ENCODE peak calls at places on chromosomes 3 and 15, in four cellular contexts. One of them, this sample, is unnamed.

GRCh38 chr3:48434591-48435222 is 4.8 kb upstream of the PLXNB1 start:
- DNase-seq in GM23338: no peak
- DNase-seq in PC-3: no peak
- DNase-seq in neural progenitor cell: no peak
- DNase-seq in this sample: no peak

GRCh38 chr15:63858881-63859280 is 25.1 kb upstream of the HERC1 start:
- DNase-seq in neural progenitor cell: no peak
- DNase-seq in PC-3: no peak
- DNase-seq in GM23338: no peak
- DNase-seq in this sample: no peak

GRCh38 chr3:143081844-143082778 is 37.5 kb upstream of the CHST2 start:
- DNase-seq in neural progenitor cell: no peak
- DNase-seq in PC-3: no peak
- DNase-seq in GM23338: no peak
- DNase-seq in this sample: peak

GRCh38 chr3:181105636-181106035 is 116.1 kb upstream of the DNAJC19 start:
- DNase-seq in GM23338: no peak
- DNase-seq in neural progenitor cell: peak
- DNase-seq in PC-3: no peak
- DNase-seq in this sample: no peak

GRCh38 chr15:58306591-58307312 is 125.0 kb upstream of the LIPC start:
- DNase-seq in GM23338: no peak
- DNase-seq in PC-3: no peak
- DNase-seq in neural progenitor cell: peak
- DNase-seq in this sample: no peak

GRCh38 chr3:127151992-127152391 is 40.9 kb upstream of the PRR23E start:
- DNase-seq in PC-3: no peak
- DNase-seq in GM23338: no peak
- DNase-seq in neural progenitor cell: no peak
- DNase-seq in this sample: no peak

GRCh38 chr3:66486187-66486586 is 14.6 kb downstream of the LRIG1 start:
- DNase-seq in GM23338: no peak
- DNase-seq in PC-3: no peak
- DNase-seq in neural progenitor cell: no peak
- DNase-seq in this sample: no peak

GRCh38 chr3:135145581-135145980 is 350.5 kb downstream of the EPHB1 start:
- DNase-seq in neural progenitor cell: no peak
- DNase-seq in GM23338: no peak
- DNase-seq in PC-3: no peak
- DNase-seq in this sample: no peak

GRCh38 chr3:169952045-169952444 is 14.6 kb upstream of the SEC62 start:
- DNase-seq in GM23338: no peak
- DNase-seq in PC-3: no peak
- DNase-seq in neural progenitor cell: no peak
- DNase-seq in this sample: no peak

GRCh38 chr15:63223463-63223862 is 34.1 kb downstream of the RAB8B start:
- DNase-seq in PC-3: no peak
- DNase-seq in GM23338: no peak
- DNase-seq in neural progenitor cell: no peak
- DNase-seq in this sample: no peak

GRCh38 chr3:72891053-72891855 is 3.4 kb downstream of the GXYLT2 start:
- DNase-seq in neural progenitor cell: peak
- DNase-seq in GM23338: no peak
- DNase-seq in PC-3: peak
- DNase-seq in this sample: no peak

GRCh38 chr3:23004971-23005370 is 198.2 kb upstream of the UBE2E2 start:
- DNase-seq in PC-3: peak
- DNase-seq in neural progenitor cell: no peak
- DNase-seq in GM23338: no peak
- DNase-seq in this sample: no peak

GRCh38 chr3:189862385-189863023 is 231.3 kb downstream of the TP63 start:
- DNase-seq in GM23338: no peak
- DNase-seq in PC-3: no peak
- DNase-seq in neural progenitor cell: no peak
- DNase-seq in this sample: no peak

GRCh38 chr3:24845524-24846155 is 351.0 kb upstream of the THRB start:
- DNase-seq in neural progenitor cell: no peak
- DNase-seq in GM23338: no peak
- DNase-seq in PC-3: no peak
- DNase-seq in this sample: no peak

GRCh38 chr3:193556841-193557240 is 2.1 kb upstream of the ATP13A4 start:
- DNase-seq in neural progenitor cell: no peak
- DNase-seq in GM23338: no peak
- DNase-seq in PC-3: no peak
- DNase-seq in this sample: no peak

GRCh38 chr3:112628038-112628437 is 12.9 kb downstream of the CCDC80 start:
- DNase-seq in GM23338: no peak
- DNase-seq in PC-3: no peak
- DNase-seq in neural progenitor cell: no peak
- DNase-seq in this sample: no peak

GRCh38 chr15:48143856-48144255 is 23.1 kb downstream of the SLC24A5 start:
- DNase-seq in PC-3: peak
- DNase-seq in GM23338: no peak
- DNase-seq in neural progenitor cell: no peak
- DNase-seq in this sample: no peak

GRCh38 chr3:16058511-16058910 is 116.0 kb upstream of the GALNT15 start:
- DNase-seq in neural progenitor cell: no peak
- DNase-seq in PC-3: peak
- DNase-seq in GM23338: no peak
- DNase-seq in this sample: no peak

GRCh38 chr3:105781871-105782270 is 86.9 kb downstream of the CBLB start:
- DNase-seq in PC-3: no peak
- DNase-seq in GM23338: no peak
- DNase-seq in neural progenitor cell: no peak
- DNase-seq in this sample: no peak

GRCh38 chr15:48493084-48493762 is 152.3 kb downstream of the FBN1 start:
- DNase-seq in neural progenitor cell: no peak
- DNase-seq in GM23338: no peak
- DNase-seq in PC-3: peak
- DNase-seq in this sample: no peak

GRCh38 chr15:64847016-64847415 is 5.3 kb downstream of the PLEKHO2 start:
- DNase-seq in GM23338: no peak
- DNase-seq in PC-3: no peak
- DNase-seq in neural progenitor cell: peak
- DNase-seq in this sample: no peak

GRCh38 chr15:28107111-28107893 is 8.2 kb upstream of the OCA2 start:
- DNase-seq in neural progenitor cell: peak
- DNase-seq in GM23338: peak
- DNase-seq in PC-3: peak
- DNase-seq in this sample: no peak

DNA sequence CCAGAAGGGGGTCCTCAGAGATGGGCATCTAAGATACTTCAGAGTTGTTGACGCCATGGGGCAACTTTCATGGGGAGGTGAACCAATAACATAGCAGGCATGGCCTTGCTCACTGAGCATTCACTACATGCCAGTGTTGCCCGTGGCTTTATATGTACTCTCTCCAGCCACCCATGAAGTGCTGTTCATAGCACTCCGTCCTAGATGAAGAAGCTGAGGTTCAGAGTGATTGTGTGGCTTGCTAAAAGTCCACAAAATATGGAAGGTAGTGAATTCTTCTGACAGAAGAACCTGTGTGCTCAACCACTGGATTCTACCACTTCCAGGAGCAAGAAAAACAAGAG is 9.8 kb upstream of the SEMA4B start:
- DNase-seq in neural progenitor cell: no peak
- DNase-seq in PC-3: no peak
- DNase-seq in GM23338: no peak
- DNase-seq in this sample: no peak
- TF ChIP-seq EZH2phosphoT487 in neural progenitor cell: no peak
- TF ChIP-seq EZH2phosphoT487 in PC-3: no peak
- TF ChIP-seq EZH2phosphoT487 in GM23338: no peak
- TF ChIP-seq EZH2phosphoT487 in this sample: no peak

DNA sequence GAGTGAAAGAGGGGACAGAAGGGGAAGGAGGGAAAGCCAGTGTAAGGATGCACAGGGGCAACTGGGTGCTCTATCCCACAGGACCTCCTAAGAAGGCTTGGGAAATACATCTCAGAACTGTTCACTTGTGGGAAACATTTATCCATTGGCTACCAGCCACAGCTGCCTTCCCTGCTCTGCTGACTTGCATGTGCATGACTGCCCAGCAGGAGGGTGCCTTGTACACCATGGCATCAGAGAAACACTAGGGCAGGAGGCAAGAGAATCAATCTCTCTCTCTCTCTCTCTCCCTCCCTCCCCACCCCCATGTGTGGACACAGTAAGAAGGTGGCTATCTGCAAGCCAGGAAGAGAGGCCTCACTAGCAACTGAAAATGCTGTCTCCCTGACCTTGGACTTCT is 62.9 kb upstream of the ZBTB38 start:
- DNase-seq in PC-3: peak
- DNase-seq in GM23338: peak
- DNase-seq in neural progenitor cell: peak
- DNase-seq in this sample: no peak
- TF ChIP-seq CTCF in PC-3: no peak
- TF ChIP-seq CTCF in GM23338: no peak
- TF ChIP-seq CTCF in neural progenitor cell: no peak
- TF ChIP-seq CTCF in this sample: no peak

GRCh38 chr3:61875488-61875887 is 314.1 kb downstream of the PTPRG start:
- DNase-seq in GM23338: no peak
- DNase-seq in neural progenitor cell: no peak
- DNase-seq in PC-3: no peak
- DNase-seq in this sample: no peak
- H3K4me3 ChIP-seq in GM23338: peak
- H3K4me3 ChIP-seq in neural progenitor cell: no peak
- H3K4me3 ChIP-seq in PC-3: no peak
- H3K4me3 ChIP-seq in this sample: no peak

GRCh38 chr15:81887913-81888312 is 157.9 kb downstream of the MEX3B start:
- DNase-seq in GM23338: no peak
- DNase-seq in neural progenitor cell: no peak
- DNase-seq in PC-3: peak
- DNase-seq in this sample: no peak
- TF ChIP-seq EZH2phosphoT487 in GM23338: no peak
- TF ChIP-seq EZH2phosphoT487 in neural progenitor cell: no peak
- TF ChIP-seq EZH2phosphoT487 in PC-3: no peak
- TF ChIP-seq EZH2phosphoT487 in this sample: no peak

GRCh38 chr3:52771702-52772101 is 962 bp upstream of the NEK4 start:
- DNase-seq in GM23338: no peak
- DNase-seq in neural progenitor cell: no peak
- DNase-seq in PC-3: no peak
- DNase-seq in this sample: no peak

GRCh38 chr3:52771334-52771681 is 568 bp upstream of the NEK4 start:
- DNase-seq in neural progenitor cell: no peak
- DNase-seq in PC-3: no peak
- DNase-seq in GM23338: peak
- DNase-seq in this sample: no peak

GRCh38 chr3:52773361-52774065 is 2.8 kb upstream of the NEK4 start:
- DNase-seq in PC-3: no peak
- DNase-seq in GM23338: no peak
- DNase-seq in neural progenitor cell: no peak
- DNase-seq in this sample: no peak

GRCh38 chr3:52769786-52770445 is 824 bp downstream of the NEK4 start:
- DNase-seq in PC-3: no peak
- DNase-seq in GM23338: peak
- DNase-seq in neural progenitor cell: no peak
- DNase-seq in this sample: peak

DNA sequence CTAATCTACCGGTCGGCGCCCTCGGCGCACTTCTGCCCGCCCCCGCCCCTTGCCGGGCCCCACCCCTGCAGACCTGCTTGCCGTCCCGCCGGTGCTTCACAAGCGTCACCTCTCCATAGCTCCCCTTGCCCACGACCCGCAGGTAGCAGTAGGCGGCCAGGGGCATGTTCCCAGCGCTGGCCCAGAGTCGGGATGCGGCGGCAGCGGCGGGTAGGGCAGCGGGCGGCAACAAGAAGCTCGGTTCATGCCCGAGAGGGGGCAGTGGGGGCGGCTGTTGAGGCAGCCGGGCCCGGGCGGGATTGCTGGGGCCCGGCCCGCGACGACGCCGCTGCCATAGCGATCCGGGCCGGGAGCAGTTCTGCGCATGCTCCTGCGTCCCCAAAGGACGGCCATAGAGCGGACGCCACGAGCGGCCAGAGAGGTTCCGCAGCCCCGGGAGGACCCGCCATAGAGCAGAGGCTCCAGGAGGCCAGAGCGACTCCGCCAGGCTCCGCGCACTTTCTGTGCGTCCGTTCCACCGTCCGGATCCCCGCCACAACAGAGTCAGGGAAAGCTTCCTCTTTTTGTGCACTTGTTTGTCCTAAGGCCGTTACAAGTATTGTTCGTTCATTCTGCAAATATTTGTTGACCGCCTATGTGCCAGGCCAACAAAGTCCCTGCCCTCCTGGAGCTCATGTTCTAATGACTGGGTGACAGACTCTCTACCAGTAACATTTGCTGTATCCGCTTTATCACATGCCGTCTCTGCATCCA is at the start of gene NEK4:
- DNase-seq in neural progenitor cell: peak
- DNase-seq in PC-3: peak
- DNase-seq in GM23338: peak
- DNase-seq in this sample: peak
- TF ChIP-seq CTCF in neural progenitor cell: peak
- TF ChIP-seq CTCF in PC-3: no peak
- TF ChIP-seq CTCF in GM23338: no peak
- TF ChIP-seq CTCF in this sample: no peak

This sample was measured in OCI-LY7.